ENCODE peak calls at places on chromosome 15, in eight cellular contexts. D, B, Y, U, E, G, F and O are unnamed samples.

GRCh38 chr15:43928152-43928551 is 101.3 kb downstream of the WDR76 start:
- DNase-seq in G (no peak), Y (no peak), E (no peak), B (no peak), F (no peak), U (no peak), D (no peak), O (no peak)

GRCh38 chr15:67024322-67024997 is 40.9 kb upstream of the SMAD3 start:
- DNase-seq in B (peak; percentile 85), E (peak; percentile 77), F (peak; percentile 69), G (peak; percentile 71), U (peak; percentile 82), D (peak; percentile 92), Y (no peak), O (peak; percentile 94)

GRCh38 chr15:61681038-61681418 is 379.2 kb downstream of the VPS13C start:
- DNase-seq in U (no peak), D (no peak), G (no peak), B (no peak), Y (no peak), F (no peak), E (no peak), O (no peak)

GRCh38 chr15:52350423-52350822 is 54.8 kb upstream of the MYO5C start:
- DNase-seq in Y (no peak), E (no peak), B (no peak), G (no peak), D (no peak), F (no peak), U (no peak), O (no peak)

GRCh38 chr15:60062826-60063225 is 58.7 kb downstream of the FOXB1 start:
- DNase-seq in Y (no peak), E (no peak), G (no peak), D (peak; percentile 11), B (no peak), U (no peak), F (no peak), O (no peak)

GRCh38 chr15:37122703-37123102 is 22.4 kb upstream of the MEIS2 start:
- DNase-seq in E (no peak), D (no peak), U (no peak), Y (no peak), F (no peak), G (no peak), B (no peak), O (no peak)

GRCh38 chr15:50377867-50378751 is 23.1 kb upstream of the GABPB1 start:
- DNase-seq in F (no peak), D (no peak), E (no peak), Y (no peak), B (no peak), U (no peak), G (no peak), O (no peak)

GRCh38 chr15:36831125-36831914 is 251.9 kb downstream of the CDIN1 start:
- DNase-seq in Y (no peak), F (no peak), U (no peak), B (no peak), E (no peak), G (no peak), D (peak; percentile 48), O (peak; percentile 9)

GRCh38 chr15:100861511-100861991 is 18.1 kb upstream of the ALDH1A3 start:
- DNase-seq in D (no peak), U (no peak), F (peak; percentile 66), G (peak; percentile 45), B (no peak), E (peak; percentile 21), Y (no peak), O (no peak)

GRCh38 chr15:36901012-36901411 is 199.3 kb downstream of the MEIS2 start:
- DNase-seq in B (no peak), E (no peak), G (no peak), U (no peak), D (no peak), F (no peak), Y (no peak), O (no peak)

GRCh38 chr15:72112111-72112510 is 5.8 kb downstream of the MYO9A start:
- DNase-seq in U (no peak), Y (no peak), F (no peak), D (no peak), G (no peak), B (no peak), E (no peak), O (no peak)

GRCh38 chr15:77329202-77329601 is 90.7 kb downstream of the PEAK1 start:
- DNase-seq in E (no peak), Y (no peak), G (no peak), F (no peak), D (no peak), U (no peak), B (no peak), O (no peak)

GRCh38 chr15:55774113-55774970 is 31.4 kb upstream of the PRTG start:
- DNase-seq in F (no peak), U (no peak), Y (peak; percentile 18), G (peak; percentile 21), E (peak; percentile 38), D (no peak), B (peak; percentile 31), O (peak; percentile 52)

DNA sequence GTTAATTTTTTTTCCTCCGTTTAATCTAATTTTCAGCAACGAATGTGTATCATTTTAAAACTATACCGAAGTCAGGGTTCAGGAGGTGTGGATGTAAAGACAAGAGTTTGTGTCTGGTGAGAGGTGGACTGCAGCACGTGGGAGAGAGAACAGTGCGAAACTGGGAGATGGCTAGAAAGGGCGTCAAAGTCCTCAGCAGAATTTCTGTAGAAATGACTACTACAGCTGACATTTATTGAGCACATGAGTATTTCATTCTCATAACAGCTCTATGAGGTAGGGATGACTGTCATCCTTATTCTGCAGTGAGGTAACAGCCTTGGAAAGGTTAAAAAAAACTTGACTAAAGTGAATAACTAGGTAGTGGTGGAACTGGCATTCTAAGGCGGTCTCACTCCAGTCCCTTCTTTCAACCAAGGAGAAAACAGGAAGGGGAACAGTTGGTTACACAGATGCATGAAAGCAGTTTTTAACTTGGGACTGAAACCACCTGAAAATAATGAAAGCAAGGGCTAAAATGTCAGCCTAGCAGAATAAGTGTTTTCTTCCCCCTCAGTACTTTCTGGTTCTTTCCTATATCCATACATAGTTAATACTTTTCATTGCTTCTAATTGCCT is 611 bp upstream of the AVEN start:
- DNase-seq in Y (no peak), D (no peak), F (no peak), B (no peak), G (no peak), E (no peak), U (no peak), O (no peak)
- H3K27ac ChIP-seq in Y (no peak overlapping the region), D (peak overlapping the region; percentile 35), F (peak overlapping the region; percentile 98), B (peak overlapping the region; percentile 95), G (peak overlapping the region; percentile 99), E (peak overlapping the region; percentile 94), U (peak overlapping the region; percentile 85), O (peak overlapping the region; percentile 94)

GRCh38 chr15:48810414-48811324 is at the start of gene CEP152:
- DNase-seq in E (peak; percentile 99), G (peak; percentile 95), Y (peak; percentile 99), F (peak; percentile 96), D (peak; percentile 99), B (peak; percentile 99), U (peak; percentile 99), O (peak; percentile 99)
- H3K27ac ChIP-seq in E (peak within 1 kb of the TSS; percentile 78), G (no peak within 1 kb of the TSS), Y (no peak within 1 kb of the TSS), F (peak within 1 kb of the TSS; percentile 49), D (no peak within 1 kb of the TSS), B (peak within 1 kb of the TSS; percentile 62), U (peak within 1 kb of the TSS; percentile 92), O (peak within 1 kb of the TSS; percentile 82)

GRCh38 chr15:90230610-90231009 is 3.1 kb downstream of the CIB1 start:
- DNase-seq in U (no peak), Y (no peak), E (no peak), G (no peak), F (no peak), B (no peak), D (no peak), O (no peak)
- H3K27ac ChIP-seq in U (peak overlapping the region; percentile 99), Y (peak overlapping the region; percentile 99), E (peak overlapping the region; percentile 97), G (peak overlapping the region; percentile 92), F (peak overlapping the region; percentile 65), B (peak overlapping the region; percentile 96), D (no peak overlapping the region), O (peak overlapping the region; percentile 94)

GRCh38 chr15:90349072-90349471 is 3.0 kb upstream of the ZNF774 start:
- DNase-seq in D (no peak), F (no peak), U (no peak), B (no peak), E (no peak), G (no peak), Y (no peak), O (no peak)
- H3K27ac ChIP-seq in D (no peak overlapping the region), F (peak overlapping the region; percentile 34), U (no peak overlapping the region), B (no peak overlapping the region), E (no peak overlapping the region), G (no peak overlapping the region), Y (no peak overlapping the region), O (peak overlapping the region; percentile 69)

DNA sequence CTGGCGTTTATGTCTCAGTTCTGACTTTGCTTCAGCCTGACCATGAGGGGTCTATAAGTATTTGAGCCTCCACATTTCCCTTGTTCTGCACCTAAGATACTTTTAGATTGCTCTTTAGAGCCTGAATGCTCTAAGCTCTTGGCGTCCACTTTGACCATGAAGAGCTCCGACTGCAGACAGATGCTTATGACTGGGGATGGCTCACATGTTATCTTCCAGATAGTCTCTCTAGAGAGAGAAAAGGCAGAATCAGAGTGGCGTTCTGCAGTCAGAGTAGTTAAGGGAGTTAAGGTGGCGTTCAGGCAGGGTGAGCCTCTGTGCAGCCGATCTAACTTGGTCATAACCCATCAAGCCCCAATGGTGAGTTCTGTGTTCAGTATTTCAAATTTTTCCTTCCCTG is 487.9 kb upstream of the NR2F2 start:
- DNase-seq in U (no peak), Y (no peak), E (no peak), D (no peak), B (no peak), F (no peak), G (no peak), O (no peak)
- H3K27ac ChIP-seq in U (no peak overlapping the region), Y (no peak overlapping the region), E (no peak overlapping the region), D (no peak overlapping the region), B (no peak overlapping the region), F (peak overlapping the region; percentile 14), G (peak overlapping the region; percentile 72), O (no peak overlapping the region)

GRCh38 chr15:78757636-78757905 is 53.7 kb downstream of the ADAMTS7 start:
- DNase-seq in B (no peak), D (no peak), F (no peak), U (no peak), E (no peak), Y (no peak), G (no peak), O (no peak)

GRCh38 chr15:78763796-78764241 is 47.4 kb downstream of the ADAMTS7 start:
- DNase-seq in G (no peak), F (no peak), Y (no peak), B (no peak), U (no peak), E (no peak), D (no peak), O (no peak)

GRCh38 chr15:78761891-78762385 is 49.3 kb downstream of the ADAMTS7 start:
- DNase-seq in F (no peak), G (no peak), D (no peak), Y (no peak), E (no peak), B (no peak), U (no peak), O (no peak)

GRCh38 chr15:78763111-78763795 is 48.0 kb downstream of the ADAMTS7 start:
- DNase-seq in U (no peak), Y (no peak), D (no peak), F (no peak), E (no peak), B (no peak), G (no peak), O (no peak)

DNA sequence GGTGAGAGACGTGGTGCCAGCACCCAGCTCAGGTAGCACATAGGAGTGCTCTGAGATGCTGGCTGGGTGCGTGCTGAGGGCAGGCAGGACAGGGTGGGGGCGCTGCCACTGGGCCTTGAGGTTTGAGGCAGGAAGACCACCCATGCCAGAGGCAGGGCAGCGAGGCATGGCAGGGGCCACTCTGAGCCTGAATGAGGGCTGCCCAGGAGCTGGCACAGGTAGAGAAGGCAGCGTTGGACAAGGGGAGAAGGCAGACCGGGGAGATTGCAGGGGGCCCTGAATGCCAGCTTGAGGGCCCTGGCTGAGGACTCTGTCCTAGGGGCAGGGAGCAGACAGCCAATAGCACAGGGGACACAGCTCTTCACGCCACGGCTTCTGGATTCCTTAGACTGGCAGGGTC is 50.2 kb downstream of the ADAMTS7 start:
- DNase-seq in Y (no peak), E (no peak), D (no peak), U (no peak), B (no peak), F (no peak), G (no peak), O (no peak)
- H3K27ac ChIP-seq in Y (no peak overlapping the region), E (peak overlapping the region; percentile 8), D (no peak overlapping the region), U (no peak overlapping the region), B (no peak overlapping the region), F (peak overlapping the region; percentile 57), G (peak overlapping the region; percentile 68), O (peak overlapping the region; percentile 59)